ENCODE peak calls at places on chromosome 21, in seven cellular contexts. N is hepatocyte; P is activated CD8-positive, alpha-beta T cell treated with anti-CD3 and anti-CD28 coated beads for 36 hours; A is pancreas; K is dorsolateral prefrontal cortex; R is MCF 10A; C is mammary epithelial cell. X is an unnamed sample.

GRCh38 chr21:41381731-41382130 is 19.9 kb downstream of the MX2 start:
- DNase-seq in R (no peak), P (no peak), N (no peak), C (no peak), A (no peak), K (no peak), X (no peak)

GRCh38 chr21:25942145-25942544 is 207.4 kb downstream of the GABPA start:
- DNase-seq in R (no peak), A (no peak), K (no peak), N (no peak), P (no peak), C (no peak), X (no peak)

GRCh38 chr21:27631471-27631870 is 664.6 kb upstream of the ADAMTS5 start:
- DNase-seq in C (no peak), P (no peak), N (no peak), K (no peak), R (no peak), A (no peak), X (no peak)

GRCh38 chr21:44984792-44985440 is 45.1 kb downstream of the SLX9 start:
- DNase-seq in K (peak), N (no peak), C (no peak), A (peak), R (no peak), P (no peak), X (no peak)

GRCh38 chr21:39927304-39927886 is 60.2 kb downstream of the PCP4 start:
- DNase-seq in K (no peak), A (peak), C (no peak), N (no peak), R (no peak), P (no peak), X (no peak)

GRCh38 chr21:25385912-25386474 is 221.3 kb downstream of the MRPL39 start:
- DNase-seq in P (no peak), N (peak), A (peak), K (no peak), C (peak), R (peak), X (no peak)

GRCh38 chr21:32920474-32920873 is 105.3 kb upstream of the OLIG2 start:
- DNase-seq in A (no peak), K (no peak), C (no peak), N (no peak), P (no peak), R (no peak), X (no peak)

GRCh38 chr21:35547946-35548774 is 499.1 kb upstream of the RUNX1 start:
- DNase-seq in R (no peak), P (no peak), A (no peak), C (no peak), N (peak), K (no peak), X (no peak)

GRCh38 chr21:30831194-30831765 is 1.7 kb upstream of the KRTAP7-1 start:
- DNase-seq in C (peak), P (peak), R (peak), K (no peak), A (no peak), N (peak), X (peak)
- TF ChIP-seq CTCF in C (peak), P (peak), R (peak), K (peak), A (no peak), N (peak), X (peak)

DNA sequence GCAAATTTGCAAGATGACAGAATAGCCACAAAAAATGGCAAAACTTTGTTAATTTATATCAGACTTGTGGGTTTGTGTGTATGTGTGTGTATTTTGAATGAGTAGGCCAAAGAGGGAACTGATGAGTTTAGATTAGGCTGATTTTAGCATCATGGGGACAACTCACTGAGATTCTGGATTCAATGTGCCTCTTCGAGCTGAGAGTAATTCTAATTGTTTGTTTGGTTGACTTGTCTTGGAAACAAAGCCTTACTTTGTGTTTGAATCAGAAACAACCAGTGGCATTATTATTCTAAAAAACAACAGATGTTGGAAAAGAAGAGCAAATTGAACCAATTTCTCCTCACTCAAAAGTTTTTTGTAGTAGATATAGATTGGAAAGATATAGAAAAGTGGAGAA is 40.5 kb upstream of the C21orf91 start:
- DNase-seq in A (no peak), P (no peak), N (no peak), C (no peak), R (no peak), K (no peak), X (no peak)
- TF ChIP-seq CTCF in A (no peak), P (no peak), N (no peak), C (no peak), R (no peak), K (no peak), X (no peak)

GRCh38 chr21:19759836-19760235 is 1238.4 kb upstream of the NCAM2 start:
- DNase-seq in C (no peak), P (no peak), N (no peak), K (no peak), A (no peak), R (no peak), X (no peak)
- TF ChIP-seq CTCF in C (no peak), P (no peak), N (no peak), K (no peak), A (no peak), R (no peak), X (no peak)

GRCh38 chr21:21177353-21177986 is 179.3 kb downstream of the NCAM2 start:
- DNase-seq in K (no peak), C (no peak), A (no peak), R (no peak), P (no peak), N (no peak), X (no peak)
- TF ChIP-seq CTCF in K (no peak), C (no peak), A (no peak), R (no peak), P (no peak), N (no peak), X (no peak)

GRCh38 chr21:42383331-42383730 is 12.5 kb downstream of the TMPRSS3 start:
- DNase-seq in N (no peak), A (no peak), P (no peak), C (no peak), K (no peak), R (no peak), X (no peak)

GRCh38 chr21:42384999-42385398 is 10.9 kb downstream of the TMPRSS3 start:
- DNase-seq in K (no peak), C (no peak), R (no peak), A (peak), N (peak), P (no peak), X (no peak)

GRCh38 chr21:42385619-42386018 is 10.2 kb downstream of the TMPRSS3 start:
- DNase-seq in A (no peak), P (no peak), C (no peak), R (no peak), K (no peak), N (no peak), X (no peak)

GRCh38 chr21:42382915-42383314 is 12.9 kb downstream of the TMPRSS3 start:
- DNase-seq in K (no peak), C (no peak), R (no peak), N (no peak), P (no peak), A (peak), X (no peak)

DNA sequence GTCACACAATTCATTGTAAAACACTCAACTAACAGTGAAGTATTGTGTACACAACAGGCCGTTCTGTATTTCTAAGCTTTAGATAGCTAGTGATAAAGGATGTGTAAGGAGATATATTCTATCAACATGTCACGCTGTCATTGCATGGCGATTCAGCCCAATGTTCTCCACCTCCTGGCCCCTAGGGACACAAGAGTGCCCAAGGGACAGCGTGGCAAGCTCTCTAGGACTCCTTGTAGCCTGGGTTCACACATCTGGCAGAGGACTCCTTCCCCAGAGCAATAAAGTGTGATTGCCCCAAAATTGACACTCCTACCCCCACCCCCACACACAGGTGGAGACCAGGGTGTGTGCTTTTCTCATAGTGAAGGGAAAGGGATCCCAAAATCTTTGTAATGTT is 11.7 kb downstream of the TMPRSS3 start:
- DNase-seq in N (no peak), C (no peak), P (no peak), A (no peak), R (no peak), K (no peak), X (no peak)
- TF ChIP-seq CTCF in N (no peak), C (no peak), P (no peak), A (no peak), R (no peak), K (no peak), X (no peak)

DNA sequence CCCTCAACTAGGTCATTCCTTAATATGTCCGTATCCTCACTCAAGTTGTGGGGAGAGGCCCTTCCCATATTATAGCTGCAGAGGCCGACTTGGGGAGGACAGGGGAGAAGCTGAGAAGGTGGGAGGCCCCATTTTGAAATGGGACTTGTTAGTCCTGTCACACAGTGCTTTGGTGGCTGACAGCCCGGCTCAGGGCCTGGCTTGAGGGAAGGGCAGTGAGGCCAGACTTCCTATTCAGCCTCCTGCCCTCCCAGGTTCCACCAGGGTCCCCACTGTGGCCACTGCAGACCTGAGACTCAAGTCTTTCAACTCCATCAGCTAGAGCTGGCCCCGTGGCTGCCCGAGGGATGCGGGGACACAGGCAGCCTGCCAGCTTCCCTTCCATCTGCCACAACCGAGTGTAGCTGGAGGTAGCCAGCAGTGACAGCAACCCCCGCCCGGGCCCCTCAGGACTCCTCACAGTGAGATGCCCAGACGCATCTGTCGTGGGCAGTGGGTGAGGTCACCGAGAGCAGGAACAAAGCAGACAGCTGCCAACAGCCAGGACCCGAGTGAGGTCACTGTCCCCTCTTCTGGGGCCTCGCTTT is 36.9 kb downstream of the SIM2 start:
- DNase-seq in C (no peak), K (no peak), A (no peak), R (no peak), P (no peak), N (no peak), X (no peak)
- TF ChIP-seq CTCF in C (no peak), K (no peak), A (no peak), R (no peak), P (no peak), N (no peak), X (no peak)